ENCODE peak calls at places on chromosomes 6 and 20, in eight cellular contexts. One of them, this sample, is unnamed.

GRCh38 chr6:38068854-38069253 is 249.3 kb downstream of the ZFAND3 start:
- DNase-seq in neuronal stem cell: no peak
- DNase-seq in endothelial cell of umbilical vein: no peak
- DNase-seq in hepatocyte: no peak
- DNase-seq in neural progenitor cell: no peak
- DNase-seq in PC-3: peak
- DNase-seq in naive thymus-derived CD4-positive, alpha-beta T cell: no peak
- DNase-seq in cardiac fibroblast: peak
- DNase-seq in this sample: no peak

GRCh38 chr6:161128680-161129196 is 137.2 kb downstream of the MAP3K4 start:
- DNase-seq in neuronal stem cell: no peak
- DNase-seq in PC-3: peak
- DNase-seq in hepatocyte: no peak
- DNase-seq in endothelial cell of umbilical vein: no peak
- DNase-seq in cardiac fibroblast: no peak
- DNase-seq in naive thymus-derived CD4-positive, alpha-beta T cell: no peak
- DNase-seq in neural progenitor cell: no peak
- DNase-seq in this sample: peak

GRCh38 chr20:47204008-47204745 is 152.3 kb downstream of the ZMYND8 start:
- DNase-seq in neuronal stem cell: no peak
- DNase-seq in naive thymus-derived CD4-positive, alpha-beta T cell: no peak
- DNase-seq in neural progenitor cell: no peak
- DNase-seq in cardiac fibroblast: no peak
- DNase-seq in endothelial cell of umbilical vein: no peak
- DNase-seq in hepatocyte: no peak
- DNase-seq in PC-3: peak
- DNase-seq in this sample: no peak

GRCh38 chr6:13278184-13278583 is 50.2 kb downstream of the TBC1D7 start:
- DNase-seq in hepatocyte: no peak
- DNase-seq in neural progenitor cell: peak
- DNase-seq in PC-3: no peak
- DNase-seq in naive thymus-derived CD4-positive, alpha-beta T cell: no peak
- DNase-seq in endothelial cell of umbilical vein: no peak
- DNase-seq in neuronal stem cell: no peak
- DNase-seq in cardiac fibroblast: no peak
- DNase-seq in this sample: no peak

GRCh38 chr20:59032713-59033059 is 551 bp upstream of the ATP5F1E start:
- DNase-seq in PC-3: peak
- DNase-seq in endothelial cell of umbilical vein: no peak
- DNase-seq in cardiac fibroblast: peak
- DNase-seq in hepatocyte: peak
- DNase-seq in naive thymus-derived CD4-positive, alpha-beta T cell: no peak
- DNase-seq in neural progenitor cell: no peak
- DNase-seq in neuronal stem cell: no peak
- DNase-seq in this sample: no peak

GRCh38 chr6:49328051-49328450 is 135.0 kb downstream of the MMUT start:
- DNase-seq in endothelial cell of umbilical vein: peak
- DNase-seq in neural progenitor cell: peak
- DNase-seq in hepatocyte: no peak
- DNase-seq in neuronal stem cell: peak
- DNase-seq in naive thymus-derived CD4-positive, alpha-beta T cell: no peak
- DNase-seq in cardiac fibroblast: peak
- DNase-seq in PC-3: no peak
- DNase-seq in this sample: no peak

GRCh38 chr20:57708694-57709673 is 831 bp downstream of the PMEPA1 start:
- DNase-seq in endothelial cell of umbilical vein: peak
- DNase-seq in neuronal stem cell: no peak
- DNase-seq in neural progenitor cell: peak
- DNase-seq in cardiac fibroblast: peak
- DNase-seq in PC-3: no peak
- DNase-seq in hepatocyte: peak
- DNase-seq in naive thymus-derived CD4-positive, alpha-beta T cell: no peak
- DNase-seq in this sample: no peak

GRCh38 chr6:153852481-153852880 is 186.6 kb upstream of the OPRM1 start:
- DNase-seq in hepatocyte: peak
- DNase-seq in naive thymus-derived CD4-positive, alpha-beta T cell: no peak
- DNase-seq in cardiac fibroblast: no peak
- DNase-seq in PC-3: no peak
- DNase-seq in neural progenitor cell: no peak
- DNase-seq in endothelial cell of umbilical vein: no peak
- DNase-seq in neuronal stem cell: no peak
- DNase-seq in this sample: no peak

GRCh38 chr6:95819939-95820338 is 195.8 kb upstream of the FUT9 start:
- DNase-seq in endothelial cell of umbilical vein: no peak
- DNase-seq in PC-3: no peak
- DNase-seq in neural progenitor cell: no peak
- DNase-seq in naive thymus-derived CD4-positive, alpha-beta T cell: no peak
- DNase-seq in neuronal stem cell: no peak
- DNase-seq in hepatocyte: no peak
- DNase-seq in cardiac fibroblast: no peak
- DNase-seq in this sample: no peak

GRCh38 chr6:155635416-155635815 is 179.8 kb upstream of the NOX3 start:
- DNase-seq in neuronal stem cell: no peak
- DNase-seq in hepatocyte: no peak
- DNase-seq in PC-3: no peak
- DNase-seq in neural progenitor cell: no peak
- DNase-seq in endothelial cell of umbilical vein: no peak
- DNase-seq in naive thymus-derived CD4-positive, alpha-beta T cell: no peak
- DNase-seq in cardiac fibroblast: no peak
- DNase-seq in this sample: no peak

GRCh38 chr6:32741203-32741960 is at the start of gene HLA-DQA2:
- DNase-seq in endothelial cell of umbilical vein: no peak
- DNase-seq in naive thymus-derived CD4-positive, alpha-beta T cell: no peak
- DNase-seq in PC-3: no peak
- DNase-seq in neuronal stem cell: no peak
- DNase-seq in cardiac fibroblast: no peak
- DNase-seq in neural progenitor cell: no peak
- DNase-seq in hepatocyte: no peak
- DNase-seq in this sample: no peak

GRCh38 chr6:27651371-27651732 is 178.4 kb upstream of the ZNF184 start:
- DNase-seq in hepatocyte: peak
- DNase-seq in neural progenitor cell: peak
- DNase-seq in PC-3: peak
- DNase-seq in cardiac fibroblast: no peak
- DNase-seq in neuronal stem cell: peak
- DNase-seq in naive thymus-derived CD4-positive, alpha-beta T cell: no peak
- DNase-seq in endothelial cell of umbilical vein: no peak
- DNase-seq in this sample: no peak

GRCh38 chr20:57716893-57717292 is 7.1 kb upstream of the PMEPA1 start:
- DNase-seq in PC-3: no peak
- DNase-seq in hepatocyte: no peak
- DNase-seq in endothelial cell of umbilical vein: no peak
- DNase-seq in neural progenitor cell: no peak
- DNase-seq in neuronal stem cell: no peak
- DNase-seq in naive thymus-derived CD4-positive, alpha-beta T cell: no peak
- DNase-seq in cardiac fibroblast: no peak
- DNase-seq in this sample: no peak

GRCh38 chr20:51236396-51236795 is 213.5 kb upstream of the KCNG1 start:
- DNase-seq in naive thymus-derived CD4-positive, alpha-beta T cell: no peak
- DNase-seq in endothelial cell of umbilical vein: no peak
- DNase-seq in neural progenitor cell: no peak
- DNase-seq in hepatocyte: no peak
- DNase-seq in neuronal stem cell: no peak
- DNase-seq in PC-3: no peak
- DNase-seq in cardiac fibroblast: no peak
- DNase-seq in this sample: peak

GRCh38 chr6:39173276-39173675 is 56.0 kb downstream of the KCNK5 start:
- DNase-seq in PC-3: no peak
- DNase-seq in cardiac fibroblast: no peak
- DNase-seq in naive thymus-derived CD4-positive, alpha-beta T cell: no peak
- DNase-seq in neural progenitor cell: no peak
- DNase-seq in endothelial cell of umbilical vein: no peak
- DNase-seq in neuronal stem cell: no peak
- DNase-seq in hepatocyte: no peak
- DNase-seq in this sample: no peak

GRCh38 chr20:62088258-62089127 is 22.8 kb upstream of the TAF4 start:
- DNase-seq in neural progenitor cell: no peak
- DNase-seq in naive thymus-derived CD4-positive, alpha-beta T cell: no peak
- DNase-seq in endothelial cell of umbilical vein: peak
- DNase-seq in cardiac fibroblast: peak
- DNase-seq in PC-3: peak
- DNase-seq in hepatocyte: peak
- DNase-seq in neuronal stem cell: no peak
- DNase-seq in this sample: peak

GRCh38 chr6:97160280-97160679 is 122.7 kb downstream of the MMS22L start:
- DNase-seq in naive thymus-derived CD4-positive, alpha-beta T cell: no peak
- DNase-seq in cardiac fibroblast: no peak
- DNase-seq in hepatocyte: no peak
- DNase-seq in PC-3: no peak
- DNase-seq in neural progenitor cell: no peak
- DNase-seq in neuronal stem cell: no peak
- DNase-seq in endothelial cell of umbilical vein: no peak
- DNase-seq in this sample: no peak

GRCh38 chr6:169452869-169453186 is 199.2 kb upstream of the THBS2 start:
- DNase-seq in neuronal stem cell: no peak
- DNase-seq in endothelial cell of umbilical vein: no peak
- DNase-seq in naive thymus-derived CD4-positive, alpha-beta T cell: no peak
- DNase-seq in hepatocyte: no peak
- DNase-seq in cardiac fibroblast: no peak
- DNase-seq in neural progenitor cell: no peak
- DNase-seq in PC-3: no peak
- DNase-seq in this sample: no peak

GRCh38 chr6:169451065-169451840 is 197.6 kb upstream of the THBS2 start:
- DNase-seq in neural progenitor cell: no peak
- DNase-seq in PC-3: no peak
- DNase-seq in hepatocyte: no peak
- DNase-seq in naive thymus-derived CD4-positive, alpha-beta T cell: no peak
- DNase-seq in neuronal stem cell: no peak
- DNase-seq in cardiac fibroblast: peak
- DNase-seq in endothelial cell of umbilical vein: no peak
- DNase-seq in this sample: no peak

GRCh38 chr6:169452117-169452868 is 198.6 kb upstream of the THBS2 start:
- DNase-seq in hepatocyte: no peak
- DNase-seq in PC-3: no peak
- DNase-seq in cardiac fibroblast: peak
- DNase-seq in naive thymus-derived CD4-positive, alpha-beta T cell: no peak
- DNase-seq in neural progenitor cell: no peak
- DNase-seq in endothelial cell of umbilical vein: no peak
- DNase-seq in neuronal stem cell: no peak
- DNase-seq in this sample: peak

GRCh38 chr6:169449221-169449620 is 195.6 kb upstream of the THBS2 start:
- DNase-seq in cardiac fibroblast: peak
- DNase-seq in neuronal stem cell: no peak
- DNase-seq in PC-3: no peak
- DNase-seq in endothelial cell of umbilical vein: no peak
- DNase-seq in naive thymus-derived CD4-positive, alpha-beta T cell: no peak
- DNase-seq in neural progenitor cell: no peak
- DNase-seq in hepatocyte: no peak
- DNase-seq in this sample: no peak

DNA sequence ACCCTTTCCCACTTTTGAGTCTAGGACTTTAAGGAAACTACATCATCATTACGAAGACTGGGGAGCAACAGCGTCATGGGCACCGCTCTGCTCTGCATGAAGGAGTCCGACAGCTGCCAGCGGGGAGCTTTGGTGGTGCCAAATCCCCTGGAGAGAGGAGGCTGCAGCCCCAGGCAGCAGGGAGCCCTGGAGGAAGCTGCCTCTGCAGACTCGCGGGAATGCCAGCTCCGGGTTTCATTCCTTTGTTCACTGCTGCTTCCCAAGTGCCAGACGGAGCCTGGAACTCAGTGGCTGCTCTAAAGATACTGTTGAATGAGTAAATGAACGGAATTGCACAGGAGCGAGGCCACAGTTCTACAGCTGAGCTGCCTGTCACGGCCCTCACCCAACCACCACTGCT is 196.5 kb upstream of the THBS2 start:
- DNase-seq in neural progenitor cell: peak
- DNase-seq in neuronal stem cell: no peak
- DNase-seq in hepatocyte: no peak
- DNase-seq in cardiac fibroblast: no peak
- DNase-seq in naive thymus-derived CD4-positive, alpha-beta T cell: no peak
- DNase-seq in endothelial cell of umbilical vein: no peak
- DNase-seq in PC-3: no peak
- DNase-seq in this sample: no peak
- H3K4me3 ChIP-seq in neural progenitor cell: no peak
- H3K4me3 ChIP-seq in neuronal stem cell: no peak
- H3K4me3 ChIP-seq in hepatocyte: no peak
- H3K4me3 ChIP-seq in cardiac fibroblast: no peak
- H3K4me3 ChIP-seq in naive thymus-derived CD4-positive, alpha-beta T cell: no peak
- H3K4me3 ChIP-seq in endothelial cell of umbilical vein: no peak
- H3K4me3 ChIP-seq in PC-3: no peak
- H3K4me3 ChIP-seq in this sample: no peak

GRCh38 chr6:149158076-149158475 is 159.4 kb upstream of the TAB2 start:
- DNase-seq in hepatocyte: no peak
- DNase-seq in neuronal stem cell: no peak
- DNase-seq in naive thymus-derived CD4-positive, alpha-beta T cell: no peak
- DNase-seq in cardiac fibroblast: no peak
- DNase-seq in PC-3: no peak
- DNase-seq in neural progenitor cell: no peak
- DNase-seq in endothelial cell of umbilical vein: no peak
- DNase-seq in this sample: no peak
- H3K4me3 ChIP-seq in hepatocyte: no peak
- H3K4me3 ChIP-seq in neuronal stem cell: no peak
- H3K4me3 ChIP-seq in naive thymus-derived CD4-positive, alpha-beta T cell: no peak
- H3K4me3 ChIP-seq in cardiac fibroblast: no peak
- H3K4me3 ChIP-seq in PC-3: no peak
- H3K4me3 ChIP-seq in neural progenitor cell: no peak
- H3K4me3 ChIP-seq in endothelial cell of umbilical vein: no peak
- H3K4me3 ChIP-seq in this sample: no peak

GRCh38 chr6:138454976-138455706 is 44.2 kb downstream of the NHSL1 start:
- DNase-seq in endothelial cell of umbilical vein: peak
- DNase-seq in hepatocyte: no peak
- DNase-seq in cardiac fibroblast: no peak
- DNase-seq in neuronal stem cell: no peak
- DNase-seq in neural progenitor cell: no peak
- DNase-seq in naive thymus-derived CD4-positive, alpha-beta T cell: peak
- DNase-seq in PC-3: peak
- DNase-seq in this sample: no peak
- H3K4me3 ChIP-seq in endothelial cell of umbilical vein: peak
- H3K4me3 ChIP-seq in hepatocyte: no peak
- H3K4me3 ChIP-seq in cardiac fibroblast: no peak
- H3K4me3 ChIP-seq in neuronal stem cell: no peak
- H3K4me3 ChIP-seq in neural progenitor cell: no peak
- H3K4me3 ChIP-seq in naive thymus-derived CD4-positive, alpha-beta T cell: peak
- H3K4me3 ChIP-seq in PC-3: peak
- H3K4me3 ChIP-seq in this sample: no peak

DNA sequence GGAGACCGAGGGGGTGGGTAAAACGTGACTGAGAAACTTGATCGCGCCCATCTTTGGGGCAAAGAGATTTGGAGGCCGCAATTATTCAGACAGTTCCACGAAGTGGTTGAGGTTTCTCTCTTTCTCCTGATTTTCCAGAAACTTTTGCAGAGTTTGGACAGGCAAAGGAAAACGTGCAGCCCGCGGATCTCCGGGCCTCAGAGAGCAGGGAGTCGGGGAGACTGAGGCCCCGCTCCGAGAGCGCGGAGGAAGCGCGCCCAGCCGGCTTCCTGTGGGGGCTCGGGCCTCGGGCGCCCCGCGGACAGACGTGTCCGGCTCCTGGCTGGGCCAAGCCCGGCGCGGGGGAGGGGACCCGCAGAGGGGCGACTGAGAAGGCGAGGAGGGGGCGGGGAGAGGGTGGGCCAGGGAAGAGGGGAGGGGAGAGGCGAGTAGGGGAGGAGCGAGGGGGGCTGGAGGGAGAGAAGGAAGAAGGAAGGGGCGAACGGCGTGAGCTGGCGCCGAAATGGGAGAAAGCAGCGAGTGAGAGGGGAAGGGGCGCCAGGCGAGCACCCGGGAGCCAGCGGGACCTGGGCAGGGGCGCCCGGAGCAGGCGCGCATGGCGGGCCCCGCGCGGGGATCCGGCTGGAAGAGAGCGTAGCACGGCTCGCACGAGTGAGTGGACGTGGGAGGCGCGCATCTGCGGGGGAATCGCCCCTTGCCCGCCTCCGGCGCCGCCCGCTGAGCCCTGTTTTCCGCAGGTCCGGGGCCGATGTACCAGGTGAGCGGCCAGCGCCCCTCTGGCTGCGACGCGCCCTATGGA is at the start of gene MDFI:
- DNase-seq in neural progenitor cell: peak
- DNase-seq in neuronal stem cell: peak
- DNase-seq in endothelial cell of umbilical vein: peak
- DNase-seq in PC-3: no peak
- DNase-seq in cardiac fibroblast: peak
- DNase-seq in naive thymus-derived CD4-positive, alpha-beta T cell: no peak
- DNase-seq in hepatocyte: peak
- DNase-seq in this sample: no peak
- H3K4me3 ChIP-seq in neural progenitor cell: peak
- H3K4me3 ChIP-seq in neuronal stem cell: peak
- H3K4me3 ChIP-seq in endothelial cell of umbilical vein: peak
- H3K4me3 ChIP-seq in PC-3: peak
- H3K4me3 ChIP-seq in cardiac fibroblast: peak
- H3K4me3 ChIP-seq in naive thymus-derived CD4-positive, alpha-beta T cell: no peak
- H3K4me3 ChIP-seq in hepatocyte: peak
- H3K4me3 ChIP-seq in this sample: peak

This sample was measured in skeletal muscle cell.